ENCODE peak calls at places on chromosomes 13 and 19, in six cellular contexts. V is right lobe of liver, Y is fibroblast of pulmonary artery, Z is left ventricle myocardium inferior, U is heart right ventricle, L is GM13977. A is an unnamed sample.

GRCh38 chr19:46838160-46838559 is 12.5 kb downstream of the AP2S1 start:
- DNase-seq in V (no peak), Y (no peak), Z (no peak), U (no peak), L (no peak), A (no peak)

GRCh38 chr19:12665646-12666304 is 767 bp downstream of the MAN2B1 start:
- DNase-seq in V (no peak), Y (peak; percentile 14), Z (no peak), U (no peak), L (peak; percentile 57), A (no peak)

GRCh38 chr13:76993021-76993420 is 1.1 kb downstream of the CLN5 start:
- DNase-seq in V (no peak), Y (peak; percentile 24), Z (no peak), U (no peak), L (no peak), A (no peak)

GRCh38 chr19:6060600-6061391 is 49.5 kb downstream of the RFX2 start:
- DNase-seq in V (peak; percentile 52), Y (peak; percentile 23), Z (no peak), U (no peak), L (no peak), A (no peak)

GRCh38 chr13:42574435-42575311 is 721 bp downstream of the TNFSF11 start:
- DNase-seq in V (no peak), Y (no peak), Z (no peak), U (no peak), L (peak; percentile 84), A (peak; percentile 49)

GRCh38 chr19:13094771-13095392 is 7.8 kb downstream of the LYL1 start:
- DNase-seq in V (no peak), Y (no peak), Z (no peak), U (no peak), L (no peak), A (no peak)

GRCh38 chr19:13817018-13817614 is 21.9 kb downstream of the ZSWIM4 start:
- DNase-seq in V (no peak), Y (no peak), Z (no peak), U (no peak), L (peak; percentile 74), A (no peak)

GRCh38 chr19:40374084-40374483 is 15.9 kb downstream of the HIPK4 start:
- DNase-seq in V (no peak), Y (no peak), Z (no peak), U (no peak), L (no peak), A (no peak)

GRCh38 chr13:51638497-51638871 is 54.2 kb downstream of the WDFY2 start:
- DNase-seq in V (no peak), Y (no peak), Z (no peak), U (no peak), L (no peak), A (no peak)

GRCh38 chr19:35790981-35791813 is 15.8 kb downstream of the ARHGAP33 start:
- DNase-seq in V (no peak), Y (no peak), Z (no peak), U (no peak), L (no peak), A (no peak)

GRCh38 chr19:36719687-36720556 is 32.5 kb downstream of the ZNF567 start:
- DNase-seq in V (no peak), Y (peak; percentile 12), Z (no peak), U (no peak), L (no peak), A (no peak)

GRCh38 chr13:50129923-50130685 is 114.9 kb downstream of the KCNRG start:
- DNase-seq in V (peak; percentile 61), Y (peak; percentile 31), Z (peak; percentile 37), U (peak; percentile 31), L (no peak), A (no peak)

GRCh38 chr13:94712287-94712811 is at the start of gene SOX21:
- DNase-seq in V (no peak), Y (no peak), Z (no peak), U (no peak), L (peak; percentile 36), A (no peak)

GRCh38 chr19:48696353-48697010 is 711 bp downstream of the FUT2 start:
- DNase-seq in V (no peak), Y (no peak), Z (no peak), U (no peak), L (no peak), A (no peak)

GRCh38 chr13:80884031-80884785 is 543.3 kb upstream of the SPRY2 start:
- DNase-seq in V (no peak), Y (peak; percentile 20), Z (no peak), U (no peak), L (no peak), A (no peak)

GRCh38 chr13:52779028-52779612 is 39.5 kb upstream of the CNMD start:
- DNase-seq in V (no peak), Y (no peak), Z (no peak), U (no peak), L (no peak), A (no peak)

GRCh38 chr13:109412232-109412935 is 374.0 kb downstream of the IRS2 start:
- DNase-seq in V (peak; percentile 74), Y (peak; percentile 49), Z (peak; percentile 55), U (peak; percentile 57), L (no peak), A (no peak)

GRCh38 chr19:7497292-7497691 is 8.5 kb upstream of the PEX11G start:
- DNase-seq in V (no peak), Y (no peak), Z (no peak), U (no peak), L (peak; percentile 41), A (no peak)

GRCh38 chr19:1655992-1656608 is 3.7 kb upstream of the TCF3 start:
- DNase-seq in V (no peak), Y (no peak), Z (no peak), U (no peak), L (no peak), A (no peak)

GRCh38 chr19:10214784-10215183 is 16.3 kb downstream of the S1PR2 start:
- DNase-seq in V (no peak), Y (peak; percentile 34), Z (no peak), U (no peak), L (no peak), A (no peak)

GRCh38 chr13:20016649-20017364 is 58.3 kb downstream of the ZMYM2 start:
- DNase-seq in V (no peak), Y (no peak), Z (no peak), U (no peak), L (no peak), A (no peak)

GRCh38 chr13:41029629-41030028 is 10.5 kb upstream of the ELF1 start:
- DNase-seq in V (no peak), Y (no peak), Z (no peak), U (no peak), L (no peak), A (no peak)
- TF ChIP-seq CTCF in V (no peak), Y (no peak), Z (no peak), U (no peak), L (no peak), A (peak; percentile 18)

GRCh38 chr13:55569514-55569913 is 1571.2 kb upstream of the PRR20A start:
- DNase-seq in V (no peak), Y (no peak), Z (no peak), U (no peak), L (no peak), A (no peak)
- TF ChIP-seq CTCF in V (no peak), Y (no peak), Z (no peak), U (no peak), L (no peak), A (no peak)

DNA sequence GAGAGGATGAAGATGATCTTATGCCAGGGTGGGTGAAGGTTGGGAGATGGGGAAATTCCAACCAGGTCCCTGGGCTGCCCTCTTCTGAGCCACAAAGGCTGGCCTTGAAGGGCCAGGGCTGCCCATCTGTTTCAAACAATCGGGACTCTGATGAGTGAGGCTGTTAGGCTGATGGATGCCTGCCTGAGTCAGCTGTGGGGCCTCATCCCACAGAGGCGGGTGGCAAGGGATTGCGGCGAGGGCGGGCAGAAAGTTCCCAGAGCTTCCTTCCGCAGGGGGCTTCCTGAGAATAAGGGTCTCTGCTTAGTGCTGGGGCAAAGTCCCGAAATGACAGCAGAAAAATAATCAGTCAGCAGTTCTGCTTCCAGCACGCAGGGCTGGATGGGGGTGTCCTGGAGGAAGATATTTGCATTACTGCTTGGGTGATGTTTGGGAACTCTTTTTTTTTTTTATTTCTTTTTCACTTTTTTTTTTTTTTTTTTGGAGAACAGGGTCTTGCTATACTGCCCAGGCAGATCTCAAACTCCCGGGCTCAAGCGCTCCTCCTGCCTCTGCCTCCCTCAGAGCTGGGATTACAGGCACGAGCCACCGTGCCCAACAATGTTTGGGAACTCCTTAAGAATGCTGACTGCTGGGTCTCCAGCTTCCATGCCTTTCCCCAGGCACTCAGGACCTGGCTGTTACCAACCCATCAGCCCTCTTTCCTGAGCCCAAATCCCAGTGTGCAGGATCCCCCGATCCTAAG is 14.1 kb downstream of the SH3GL1 start:
- DNase-seq in V (no peak), Y (no peak), Z (no peak), U (no peak), L (no peak), A (no peak)
- TF ChIP-seq CTCF in V (no peak), Y (peak; percentile 10), Z (no peak), U (no peak), L (no peak), A (no peak)

GRCh38 chr19:18203863-18204393 is at the start of gene RAB3A:
- DNase-seq in V (peak; percentile 100), Y (peak; percentile 100), Z (peak; percentile 100), U (peak; percentile 100), L (peak; percentile 99), A (peak; percentile 99)
- TF ChIP-seq CTCF in V (no peak), Y (no peak), Z (no peak), U (no peak), L (no peak), A (no peak)

DNA sequence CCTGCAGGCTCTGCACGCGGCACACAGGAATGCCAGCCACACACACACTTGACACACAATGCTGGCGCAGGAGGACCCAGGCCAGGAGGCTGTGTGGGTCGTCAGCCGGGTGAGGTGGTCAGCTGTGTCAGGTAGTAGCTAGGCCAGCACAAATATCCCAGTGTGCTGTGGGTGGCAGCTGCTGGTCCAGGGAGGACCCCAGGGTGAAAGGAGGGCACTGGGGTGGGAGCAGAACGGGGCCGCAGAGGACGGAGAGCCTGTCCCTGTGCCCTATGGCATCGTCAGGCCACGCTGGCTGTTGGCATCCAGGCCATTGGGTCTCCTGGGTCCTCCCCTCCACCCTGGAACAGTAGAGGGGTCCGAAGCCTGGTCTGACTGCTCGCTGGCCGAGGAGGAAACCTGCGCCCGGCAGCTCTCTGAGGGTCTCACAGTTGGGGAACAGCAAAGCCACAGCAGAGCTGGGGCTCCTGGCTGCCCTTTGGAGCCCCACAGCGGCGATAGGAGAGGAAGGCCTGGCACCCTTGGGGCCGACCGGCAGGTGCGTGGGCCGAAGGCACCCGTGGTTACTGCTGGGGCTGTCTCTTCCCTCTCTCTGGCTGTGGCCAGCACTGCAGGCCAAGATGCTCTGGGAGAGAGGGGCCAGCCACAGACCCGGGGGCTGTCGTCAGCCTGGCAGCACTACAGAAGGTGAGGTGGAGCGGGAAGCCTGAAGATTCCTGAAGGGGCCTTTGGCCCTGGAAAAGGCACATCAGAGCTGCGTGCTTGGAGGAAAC is 27.3 kb downstream of the C13orf46 start:
- DNase-seq in V (peak; percentile 41), Y (no peak), Z (no peak), U (peak; percentile 2), L (no peak), A (no peak)
- TF ChIP-seq CTCF in V (no peak), Y (no peak), Z (no peak), U (no peak), L (no peak), A (no peak)

DNA sequence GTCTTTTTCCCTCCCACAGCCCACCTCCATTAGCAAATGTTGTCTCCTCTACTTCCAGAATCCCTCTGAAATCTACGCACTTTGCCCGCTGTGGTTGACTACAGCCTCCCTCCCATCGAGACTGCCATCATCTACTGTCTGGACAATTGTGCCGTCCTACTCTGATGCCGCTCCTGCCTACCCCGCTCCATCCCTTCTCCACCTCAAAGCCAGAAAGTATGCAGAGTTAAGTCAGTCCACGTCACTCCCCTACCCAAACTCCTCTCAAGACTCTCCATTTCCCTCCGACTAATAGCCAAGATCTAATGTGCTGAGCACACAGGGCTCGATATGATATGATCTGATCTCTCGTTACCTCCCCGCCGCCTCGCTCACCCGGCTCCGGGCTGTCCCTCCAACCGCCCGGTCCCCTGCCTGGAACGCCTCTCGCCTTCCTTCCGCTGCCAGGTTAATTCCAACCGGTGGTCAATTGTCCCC is 556 bp downstream of the CACTIN start:
- DNase-seq in V (no peak), Y (no peak), Z (no peak), U (no peak), L (no peak), A (no peak)
- TF ChIP-seq CTCF in V (no peak), Y (no peak), Z (no peak), U (no peak), L (no peak), A (no peak)

A was measured in GM12864.